ENCODE peak calls at places on chromosomes 5 and 9, in four cellular contexts. Y, W, J and Q are unnamed samples.

GRCh38 chr9:124306098-124306735 is 48.5 kb downstream of the NEK6 start:
- DNase-seq in Y (no peak), W (no peak), J (no peak), Q (peak)

GRCh38 chr9:135065804-135066203 is 21.7 kb upstream of the OLFM1 start:
- DNase-seq in W (no peak), J (no peak), Y (no peak), Q (no peak)

GRCh38 chr9:111237447-111237846 is 92.6 kb downstream of the OR2K2 start:
- DNase-seq in J (peak), W (no peak), Y (no peak), Q (no peak)

GRCh38 chr9:35920004-35920658 is 10.8 kb downstream of the SPAAR start:
- DNase-seq in W (no peak), Y (no peak), J (no peak), Q (no peak)

GRCh38 chr9:128341435-128341849 is 1.1 kb downstream of the SLC27A4 start:
- DNase-seq in W (peak), J (no peak), Y (peak), Q (peak)

GRCh38 chr5:150640311-150641005 is at the start of gene SYNPO:
- DNase-seq in J (no peak), W (no peak), Y (peak), Q (no peak)

GRCh38 chr5:146137967-146138403 is 32.6 kb upstream of the PLAC8L1 start:
- DNase-seq in Y (no peak), W (no peak), J (no peak), Q (no peak)

GRCh38 chr9:87290241-87290700 is 207.4 kb upstream of the DAPK1 start:
- DNase-seq in W (no peak), J (no peak), Y (no peak), Q (no peak)

GRCh38 chr5:144332265-144332664 is 161.6 kb downstream of the KCTD16 start:
- DNase-seq in Y (no peak), W (no peak), J (no peak), Q (no peak)

GRCh38 chr5:59042683-59043082 is 459.8 kb downstream of the RAB3C start:
- DNase-seq in J (no peak), Y (no peak), W (no peak), Q (no peak)

GRCh38 chr5:143479394-143479793 is 75.9 kb upstream of the NR3C1 start:
- DNase-seq in Y (no peak), J (no peak), W (no peak), Q (no peak)

GRCh38 chr9:4548796-4549725 is 58.8 kb downstream of the SLC1A1 start:
- DNase-seq in Y (peak), W (peak), J (no peak), Q (no peak)

GRCh38 chr9:123742009-123742767 is 187.7 kb downstream of the DENND1A start:
- DNase-seq in Y (no peak), J (no peak), W (no peak), Q (no peak)

GRCh38 chr5:110631236-110631635 is 95.2 kb downstream of the TMEM232 start:
- DNase-seq in J (no peak), W (no peak), Y (no peak), Q (no peak)

GRCh38 chr5:43336159-43336558 is 22.9 kb upstream of the HMGCS1 start:
- DNase-seq in Y (no peak), W (no peak), J (no peak), Q (peak)

GRCh38 chr5:52997424-52997823 is 8.3 kb downstream of the ITGA2 start:
- DNase-seq in J (no peak), W (no peak), Y (no peak), Q (no peak)

GRCh38 chr9:131521203-131521602 is 9.9 kb downstream of the UCK1 start:
- DNase-seq in Y (no peak), J (no peak), W (no peak), Q (no peak)

GRCh38 chr9:35829084-35829763 is at the start of gene TMEM8B:
- DNase-seq in J (no peak), W (peak), Y (peak), Q (peak)

GRCh38 chr5:19734706-19735240 is 253.2 kb downstream of the CDH18 start:
- DNase-seq in W (no peak), J (no peak), Y (no peak), Q (no peak)

GRCh38 chr9:95757026-95757425 is 118.5 kb upstream of the ERCC6L2 start:
- DNase-seq in Y (no peak), W (no peak), J (no peak), Q (no peak)

GRCh38 chr5:78677777-78678668 is 29.5 kb upstream of the LHFPL2 start:
- DNase-seq in Y (peak), J (peak), W (no peak), Q (peak)
- TF ChIP-seq EGR1 in Y (no peak), J (no peak), W (no peak), Q (no peak)

GRCh38 chr5:153753645-153754432 is 263.4 kb downstream of the GRIA1 start:
- DNase-seq in W (no peak), Y (no peak), J (no peak), Q (no peak)

GRCh38 chr5:153755913-153756500 is 265.5 kb downstream of the GRIA1 start:
- DNase-seq in J (no peak), Y (no peak), W (no peak), Q (no peak)

GRCh38 chr5:153756540-153756939 is 266.1 kb downstream of the GRIA1 start:
- DNase-seq in W (no peak), Y (no peak), J (no peak), Q (no peak)

GRCh38 chr5:153749941-153750340 is 259.5 kb downstream of the GRIA1 start:
- DNase-seq in W (no peak), Y (no peak), J (no peak), Q (no peak)

DNA sequence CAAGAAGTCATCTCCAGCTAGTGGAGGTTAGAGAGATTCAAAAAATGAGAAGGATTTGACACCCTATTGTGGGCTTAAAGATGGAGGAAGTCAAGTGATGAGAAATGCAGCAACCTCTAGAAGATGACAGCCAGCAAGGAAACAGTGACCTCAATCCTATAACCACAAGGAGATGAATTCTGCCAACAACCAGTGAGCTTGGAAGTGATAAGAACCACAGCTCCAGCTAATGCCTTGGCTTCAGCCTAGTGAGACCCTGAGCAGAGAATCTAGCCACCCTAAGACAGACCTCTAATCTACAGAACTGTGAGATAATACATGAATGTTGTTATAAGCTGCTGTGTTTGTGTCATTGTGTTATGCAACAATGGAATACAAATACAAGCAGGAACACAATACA is 262.4 kb downstream of the GRIA1 start:
- DNase-seq in Y (no peak), W (no peak), J (no peak), Q (no peak)
- TF ChIP-seq EGR1 in Y (no peak), W (no peak), J (no peak), Q (no peak)

GRCh38 chr9:73143606-73144328 is 7.9 kb upstream of the ANXA1 start:
- DNase-seq in J (no peak), Y (peak), W (no peak), Q (peak)
- TF ChIP-seq EGR1 in J (no peak), Y (no peak), W (no peak), Q (no peak)

GRCh38 chr5:74070766-74071165 is 444.8 kb downstream of the ARHGEF28 start:
- DNase-seq in Y (no peak), J (no peak), W (no peak), Q (no peak)
- TF ChIP-seq EGR1 in Y (no peak), J (no peak), W (no peak), Q (no peak)

DNA sequence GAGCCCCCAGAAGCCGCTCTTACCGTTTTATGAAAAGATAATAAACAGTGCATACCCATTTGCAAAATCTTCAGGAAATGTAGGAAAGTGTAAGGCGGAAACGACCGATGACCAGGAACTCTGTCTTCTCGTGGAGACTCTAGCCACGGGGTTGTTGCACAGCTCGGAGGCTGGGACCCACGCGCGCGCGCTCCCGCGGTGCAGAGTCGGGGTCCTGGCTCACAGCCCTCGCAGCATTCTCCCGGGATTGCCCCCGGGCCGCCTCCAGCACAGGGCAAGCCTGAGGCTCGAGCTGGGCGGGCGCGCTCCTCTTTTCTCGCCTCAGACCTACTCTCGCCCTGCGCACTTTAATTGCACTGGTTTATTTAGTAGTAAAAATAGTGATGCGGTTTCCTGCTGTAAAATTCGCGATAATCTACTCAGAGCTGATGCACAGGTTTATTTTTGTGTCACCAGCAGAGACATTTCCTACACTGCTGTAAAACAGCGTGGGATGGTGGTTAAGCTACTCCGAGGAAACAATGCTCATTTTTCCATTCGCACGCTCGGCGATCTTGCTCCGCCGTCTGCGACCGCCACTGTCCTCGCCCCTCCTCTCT is 15.5 kb downstream of the TRIM7 start:
- DNase-seq in W (no peak), Y (no peak), J (no peak), Q (no peak)
- TF ChIP-seq EGR1 in W (no peak), Y (no peak), J (no peak), Q (no peak)

DNA sequence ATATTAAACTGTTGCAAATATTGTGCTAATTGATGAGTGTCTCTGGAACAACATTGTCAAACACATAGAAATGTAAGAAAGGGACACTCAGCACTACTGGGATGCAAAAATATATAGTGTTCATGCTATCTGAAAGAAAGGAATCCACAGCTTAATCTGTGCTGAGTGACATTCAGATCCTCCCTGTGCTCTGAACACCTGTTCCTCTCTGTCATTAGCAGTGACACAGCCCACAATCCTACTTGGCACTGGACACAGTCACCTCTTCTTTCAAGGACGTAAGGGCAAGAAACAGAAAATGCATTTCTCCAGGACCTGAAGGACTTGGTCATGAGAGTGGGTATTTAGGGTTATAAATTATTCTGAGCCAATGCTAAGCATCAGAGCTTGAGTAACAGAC is 121.4 kb upstream of the SV2C start:
- DNase-seq in Y (no peak), W (no peak), J (no peak), Q (no peak)
- TF ChIP-seq EGR1 in Y (no peak), W (no peak), J (no peak), Q (no peak)